ENCODE peak calls at places on chromosomes 12 and 14, in five cellular contexts. A is NCI-H510A, W is heart left ventricle, Z is midbrain, V is psoas muscle. C is an unnamed sample.

GRCh38 chr14:99754141-99755067 is 38.8 kb upstream of the EML1 start:
- DNase-seq in A (no peak), V (no peak), W (no peak), Z (no peak), C (no peak)

GRCh38 chr14:66401447-66402095 is 84.6 kb upstream of the CCDC196 start:
- DNase-seq in Z (no peak), V (no peak), A (no peak), W (no peak), C (no peak)

GRCh38 chr12:68883151-68883550 is 49.8 kb downstream of the CPM start:
- DNase-seq in V (no peak), W (no peak), A (no peak), Z (no peak), C (no peak)

GRCh38 chr14:92846162-92846897 is 52.2 kb downstream of the GOLGA5 start:
- DNase-seq in Z (no peak), W (no peak), V (no peak), A (no peak), C (no peak)

GRCh38 chr14:50837271-50837670 is 6.3 kb upstream of the NIN start:
- DNase-seq in W (no peak), Z (no peak), A (no peak), V (no peak), C (no peak)

GRCh38 chr14:91374897-91375747 is 42.5 kb downstream of the CCDC88C start:
- DNase-seq in W (no peak), V (no peak), Z (peak), A (peak), C (no peak)

GRCh38 chr14:45258073-45258472 is 5.1 kb upstream of the MIS18BP1 start:
- DNase-seq in V (no peak), W (no peak), Z (no peak), A (no peak), C (no peak)

GRCh38 chr12:67026847-67027246 is 242.3 kb upstream of the CAND1 start:
- DNase-seq in W (no peak), V (no peak), Z (no peak), A (no peak), C (no peak)

GRCh38 chr14:104322531-104323466 is 184.4 kb downstream of the KIF26A start:
- DNase-seq in Z (no peak), W (no peak), A (peak), V (no peak), C (no peak)

GRCh38 chr14:71137536-71138235 is 230.4 kb downstream of the PCNX1 start:
- DNase-seq in A (no peak), W (no peak), V (no peak), Z (no peak), C (no peak)

GRCh38 chr12:86249856-86250255 is 6.3 kb downstream of the MGAT4C start:
- DNase-seq in V (no peak), Z (no peak), A (no peak), W (no peak), C (no peak)

GRCh38 chr14:100305446-100306255 is 593 bp downstream of the SLC25A29 start:
- DNase-seq in Z (no peak), W (no peak), V (no peak), A (no peak), C (peak)

C was measured in Right ventricle myocardium inferior.